ENCODE peak calls at places on chromosome 18, in six cellular contexts. L is activated T-helper 1 cell treated with anti-CD3 and anti-CD28 coated beads, Interleukin-12 subunit alpha, Interleukin-12 subunit beta, Interleukin-2, Interleukin-4 antibody, amounts not matched to agents 30 ng/mL and 10 ng/mL and 1 ng/mL, durations not matched to agents 14 hours and 24 hours and 36 hours; R is A549; H is stimulated activated CD4-positive, alpha-beta T cell treated with anti-CD3 and anti-CD28 coated beads, Interleukin-12 subunit alpha, Interleukin-12 subunit beta, amount 100 ng/mL, for 48 hours; B is SJSA1; M is COR-L47. S is an unnamed sample.

GRCh38 chr18:59718108-59719057 is 21.2 kb upstream of the CCBE1 start:
- DNase-seq in R (peak), B (peak), L (no peak), H (no peak), M (no peak), S (peak)

GRCh38 chr18:8706981-8707940 is 1.9 kb downstream of the MTCL1 start:
- DNase-seq in B (no peak), H (no peak), M (peak), R (no peak), L (no peak), S (peak)

GRCh38 chr18:80109676-80110078 is 615 bp downstream of the ADNP2 start:
- DNase-seq in L (no peak), B (peak), R (peak), M (peak), H (no peak), S (peak)

GRCh38 chr18:12534820-12535219 is 123.1 kb downstream of the SPIRE1 start:
- DNase-seq in R (no peak), M (no peak), L (no peak), H (no peak), B (no peak), S (no peak)

GRCh38 chr18:50297621-50298442 is 10.3 kb upstream of the CXXC1 start:
- DNase-seq in R (no peak), B (no peak), H (peak), M (peak), L (peak), S (peak)

GRCh38 chr18:567119-567518 is 13.1 kb upstream of the CETN1 start:
- DNase-seq in H (no peak), R (no peak), B (peak), M (no peak), L (no peak), S (no peak)

GRCh38 chr18:46073474-46074331 is 1.6 kb upstream of the PSTPIP2 start:
- DNase-seq in R (no peak), H (peak), L (peak), B (no peak), M (peak), S (peak)

GRCh38 chr18:11983592-11983991 is 2.3 kb downstream of the IMPA2 start:
- DNase-seq in L (no peak), M (no peak), H (no peak), R (no peak), B (no peak), S (no peak)

GRCh38 chr18:5297582-5297981 is 2.1 kb upstream of the ZBTB14 start:
- DNase-seq in B (no peak), L (no peak), H (no peak), R (no peak), M (no peak), S (no peak)

GRCh38 chr18:28350821-28351220 is 173.9 kb upstream of the CDH2 start:
- DNase-seq in L (no peak), B (no peak), R (no peak), M (no peak), H (no peak), S (no peak)

GRCh38 chr18:31598021-31598805 is 6.5 kb downstream of the TTR start:
- DNase-seq in L (no peak), B (no peak), H (no peak), M (no peak), R (no peak), S (no peak)

GRCh38 chr18:46518438-46518837 is 138.6 kb downstream of the LOXHD1 start:
- DNase-seq in H (no peak), B (no peak), R (no peak), M (no peak), L (no peak), S (no peak)

GRCh38 chr18:74515620-74516231 is 18.6 kb upstream of the CNDP1 start:
- DNase-seq in M (no peak), B (no peak), H (no peak), L (no peak), R (no peak), S (no peak)

GRCh38 chr18:58105206-58105907 is 61.3 kb downstream of the NEDD4L start:
- DNase-seq in L (no peak), B (no peak), H (no peak), R (no peak), M (no peak), S (no peak)

GRCh38 chr18:76131738-76132137 is 363.3 kb downstream of the ZNF516 start:
- DNase-seq in L (no peak), B (no peak), R (no peak), H (peak), M (no peak), S (no peak)

GRCh38 chr18:37362158-37362890 is 203.3 kb downstream of the CELF4 start:
- DNase-seq in M (peak), L (no peak), R (no peak), H (no peak), B (no peak), S (no peak)

GRCh38 chr18:79371536-79372210 is 24.1 kb upstream of the NFATC1 start:
- DNase-seq in B (peak), M (no peak), H (no peak), R (no peak), L (no peak), S (no peak)

GRCh38 chr18:62521588-62521987 is 1.2 kb upstream of the ZCCHC2 start:
- DNase-seq in M (no peak), H (no peak), L (no peak), R (no peak), B (no peak), S (no peak)

GRCh38 chr18:3538456-3538855 is 88.5 kb downstream of the TGIF1 start:
- DNase-seq in M (no peak), L (no peak), R (no peak), B (no peak), H (no peak), S (no peak)

GRCh38 chr18:33014060-33014796 is 241.4 kb upstream of the KLHL14 start:
- DNase-seq in M (no peak), B (no peak), R (no peak), L (no peak), H (no peak), S (peak)